ENCODE peak calls at places on chromosomes 7 and 10, in eight cellular contexts. One of them, this sample, is unnamed.

GRCh38 chr10:101310528-101311439 is 43.2 kb upstream of the BTRC start:
- DNase-seq in GM20000: no peak
- DNase-seq in EH: no peak
- DNase-seq in left colon: no peak
- DNase-seq in stimulated activated CD4-positive, alpha-beta T cell treated with anti-CD3 and anti-CD28 coated beads, Interleukin-1b, Interleukin-23, amount 100 ng/mL, for 1 hour: no peak
- DNase-seq in HEK293T: no peak
- DNase-seq in non-pigmented ciliary epithelial cell: no peak
- DNase-seq in neuronal stem cell: no peak
- DNase-seq in this sample: no peak

GRCh38 chr10:83541096-83541495 is 598.2 kb upstream of the GHITM start:
- DNase-seq in GM20000: no peak
- DNase-seq in EH: peak; percentile 52
- DNase-seq in left colon: no peak
- DNase-seq in stimulated activated CD4-positive, alpha-beta T cell treated with anti-CD3 and anti-CD28 coated beads, Interleukin-1b, Interleukin-23, amount 100 ng/mL, for 1 hour: no peak
- DNase-seq in HEK293T: no peak
- DNase-seq in non-pigmented ciliary epithelial cell: no peak
- DNase-seq in neuronal stem cell: no peak
- DNase-seq in this sample: no peak

GRCh38 chr7:76233538-76234281 is 32.0 kb downstream of the SRRM3 start:
- DNase-seq in GM20000: no peak
- DNase-seq in EH: peak; percentile 14
- DNase-seq in left colon: no peak
- DNase-seq in stimulated activated CD4-positive, alpha-beta T cell treated with anti-CD3 and anti-CD28 coated beads, Interleukin-1b, Interleukin-23, amount 100 ng/mL, for 1 hour: no peak
- DNase-seq in HEK293T: no peak
- DNase-seq in non-pigmented ciliary epithelial cell: no peak
- DNase-seq in neuronal stem cell: no peak
- DNase-seq in this sample: no peak

GRCh38 chr7:129343099-129343700 is 91.0 kb upstream of the STRIP2 start:
- DNase-seq in GM20000: peak; percentile 39
- DNase-seq in EH: peak; percentile 56
- DNase-seq in left colon: no peak
- DNase-seq in stimulated activated CD4-positive, alpha-beta T cell treated with anti-CD3 and anti-CD28 coated beads, Interleukin-1b, Interleukin-23, amount 100 ng/mL, for 1 hour: no peak
- DNase-seq in HEK293T: peak; percentile 17
- DNase-seq in non-pigmented ciliary epithelial cell: peak; percentile 18
- DNase-seq in neuronal stem cell: no peak
- DNase-seq in this sample: peak; percentile 42

GRCh38 chr10:90197766-90198165 is 496.4 kb downstream of the KIF20B start:
- DNase-seq in GM20000: no peak
- DNase-seq in EH: peak; percentile 62
- DNase-seq in left colon: no peak
- DNase-seq in stimulated activated CD4-positive, alpha-beta T cell treated with anti-CD3 and anti-CD28 coated beads, Interleukin-1b, Interleukin-23, amount 100 ng/mL, for 1 hour: no peak
- DNase-seq in HEK293T: no peak
- DNase-seq in non-pigmented ciliary epithelial cell: no peak
- DNase-seq in neuronal stem cell: no peak
- DNase-seq in this sample: no peak

GRCh38 chr10:48187713-48188541 is 86.6 kb downstream of the FRMPD2 start:
- DNase-seq in GM20000: no peak
- DNase-seq in EH: no peak
- DNase-seq in left colon: no peak
- DNase-seq in stimulated activated CD4-positive, alpha-beta T cell treated with anti-CD3 and anti-CD28 coated beads, Interleukin-1b, Interleukin-23, amount 100 ng/mL, for 1 hour: no peak
- DNase-seq in HEK293T: no peak
- DNase-seq in non-pigmented ciliary epithelial cell: no peak
- DNase-seq in neuronal stem cell: no peak
- DNase-seq in this sample: no peak

GRCh38 chr10:99709480-99710229 is 22.3 kb downstream of the COX15 start:
- DNase-seq in GM20000: peak; percentile 30
- DNase-seq in EH: peak; percentile 75
- DNase-seq in left colon: no peak
- DNase-seq in stimulated activated CD4-positive, alpha-beta T cell treated with anti-CD3 and anti-CD28 coated beads, Interleukin-1b, Interleukin-23, amount 100 ng/mL, for 1 hour: no peak
- DNase-seq in HEK293T: no peak
- DNase-seq in non-pigmented ciliary epithelial cell: no peak
- DNase-seq in neuronal stem cell: no peak
- DNase-seq in this sample: no peak

GRCh38 chr10:50033481-50033880 is 34.3 kb upstream of the WASHC2A start:
- DNase-seq in GM20000: no peak
- DNase-seq in EH: peak; percentile 65
- DNase-seq in left colon: no peak
- DNase-seq in stimulated activated CD4-positive, alpha-beta T cell treated with anti-CD3 and anti-CD28 coated beads, Interleukin-1b, Interleukin-23, amount 100 ng/mL, for 1 hour: no peak
- DNase-seq in HEK293T: no peak
- DNase-seq in non-pigmented ciliary epithelial cell: peak; percentile 71
- DNase-seq in neuronal stem cell: no peak
- DNase-seq in this sample: no peak

GRCh38 chr7:121563177-121563576 is 167.1 kb upstream of the FAM3C start:
- DNase-seq in GM20000: no peak
- DNase-seq in EH: peak; percentile 13
- DNase-seq in left colon: no peak
- DNase-seq in stimulated activated CD4-positive, alpha-beta T cell treated with anti-CD3 and anti-CD28 coated beads, Interleukin-1b, Interleukin-23, amount 100 ng/mL, for 1 hour: no peak
- DNase-seq in HEK293T: peak; percentile 20
- DNase-seq in non-pigmented ciliary epithelial cell: no peak
- DNase-seq in neuronal stem cell: no peak
- DNase-seq in this sample: no peak

GRCh38 chr7:3068568-3068967 is 24.9 kb upstream of the CARD11 start:
- DNase-seq in GM20000: peak; percentile 34
- DNase-seq in EH: no peak
- DNase-seq in left colon: no peak
- DNase-seq in stimulated activated CD4-positive, alpha-beta T cell treated with anti-CD3 and anti-CD28 coated beads, Interleukin-1b, Interleukin-23, amount 100 ng/mL, for 1 hour: no peak
- DNase-seq in HEK293T: no peak
- DNase-seq in non-pigmented ciliary epithelial cell: no peak
- DNase-seq in neuronal stem cell: no peak
- DNase-seq in this sample: no peak

GRCh38 chr7:40429821-40430220 is 295.0 kb downstream of the SUGCT start:
- DNase-seq in GM20000: no peak
- DNase-seq in EH: no peak
- DNase-seq in left colon: no peak
- DNase-seq in stimulated activated CD4-positive, alpha-beta T cell treated with anti-CD3 and anti-CD28 coated beads, Interleukin-1b, Interleukin-23, amount 100 ng/mL, for 1 hour: no peak
- DNase-seq in HEK293T: no peak
- DNase-seq in non-pigmented ciliary epithelial cell: no peak
- DNase-seq in neuronal stem cell: no peak
- DNase-seq in this sample: no peak